ENCODE peak calls at places on chromosomes 5 and 9, in four cellular contexts. N is WTC11, X is K562, H is HepG2. L is an unnamed sample.

GRCh38 chr9:135501261-135502167 is 1.0 kb downstream of the MRPS2 start:
- DNase-seq in X (peak), N (no peak), H (no peak), L (no peak)

GRCh38 chr5:1754531-1755220 is 45.0 kb downstream of the MRPL36 start:
- DNase-seq in N (no peak), X (no peak), H (no peak), L (no peak)

GRCh38 chr9:78103971-78104433 is 72.4 kb upstream of the GNAQ start:
- DNase-seq in X (no peak), N (no peak), H (no peak), L (no peak)

GRCh38 chr5:149406203-149406978 is 27.3 kb upstream of the IL17B start:
- DNase-seq in H (no peak), X (peak), N (peak), L (no peak)

GRCh38 chr5:36304095-36304494 is 2.4 kb upstream of the RANBP3L start:
- DNase-seq in X (no peak), H (no peak), N (no peak), L (no peak)

GRCh38 chr9:18936094-18936871 is 96.7 kb downstream of the SAXO1 start:
- DNase-seq in N (no peak), H (no peak), X (no peak), L (no peak)

GRCh38 chr9:81031422-81032029 is 657.8 kb downstream of the TLE1 start:
- DNase-seq in X (no peak), N (no peak), H (no peak), L (no peak)

GRCh38 chr5:113510836-113511451 is 2.5 kb upstream of the YTHDC2 start:
- DNase-seq in H (peak), X (no peak), N (no peak), L (no peak)

GRCh38 chr9:117156150-117156688 is 258.6 kb downstream of the ASTN2 start:
- DNase-seq in X (no peak), H (no peak), N (no peak), L (no peak)

GRCh38 chr5:6820851-6821479 is 107.7 kb downstream of the TENT4A start:
- DNase-seq in H (peak), N (peak), X (peak), L (peak)

GRCh38 chr5:6868170-6868569 is 154.9 kb downstream of the TENT4A start:
- DNase-seq in N (no peak), X (no peak), H (no peak), L (no peak)

GRCh38 chr5:180072556-180072955 is 997 bp upstream of the RNF130 start:
- DNase-seq in X (no peak), H (no peak), N (no peak), L (no peak)

GRCh38 chr9:135559606-135560005 is 1.9 kb upstream of the PAEP start:
- DNase-seq in N (no peak), X (no peak), H (no peak), L (no peak)

GRCh38 chr5:64958757-64959391 is 190.1 kb downstream of the CWC27 start:
- DNase-seq in X (peak), H (peak), N (no peak), L (no peak)

GRCh38 chr9:88180084-88180765 is 42.0 kb upstream of the SPATA31C2 start:
- DNase-seq in N (no peak), H (no peak), X (no peak), L (no peak)

GRCh38 chr5:14724633-14725032 is 60.1 kb downstream of the OTULIN start:
- DNase-seq in X (no peak), N (no peak), H (no peak), L (no peak)

GRCh38 chr5:29899583-29899982 is 1293.9 kb upstream of the CDH6 start:
- DNase-seq in H (peak), N (no peak), X (no peak), L (no peak)

GRCh38 chr5:108382784-108383358 is 973 bp upstream of the FBXL17 start:
- DNase-seq in X (peak), H (no peak), N (no peak), L (peak)

GRCh38 chr9:30597609-30598008 is 1786.8 kb upstream of the ACO1 start:
- DNase-seq in H (no peak), N (no peak), X (no peak), L (no peak)

GRCh38 chr5:93580387-93581100 is 475 bp downstream of the NR2F1-AS1 start:
- DNase-seq in H (no peak), X (no peak), N (no peak), L (no peak)

GRCh38 chr9:120985759-120986353 is 59.3 kb upstream of the TRAF1 start:
- DNase-seq in N (no peak), H (peak), X (peak), L (peak)

GRCh38 chr9:109520475-109521132 is 22.5 kb upstream of the PTPN3 start:
- DNase-seq in N (peak), X (peak), H (peak), L (peak)

GRCh38 chr5:159156839-159157238 is 52.5 kb downstream of the RNF145 start:
- DNase-seq in H (peak), X (peak), N (no peak), L (peak)

GRCh38 chr9:121699271-121700164 is 48.1 kb downstream of the DAB2IP start:
- DNase-seq in H (no peak), N (peak), X (no peak), L (no peak)

GRCh38 chr9:15999422-16000339 is 446.8 kb downstream of the CCDC171 start:
- DNase-seq in N (no peak), H (no peak), X (no peak), L (no peak)

GRCh38 chr5:135625961-135626360 is 47.2 kb upstream of the CXCL14 start:
- DNase-seq in H (no peak), X (no peak), N (no peak), L (no peak)

GRCh38 chr9:21761309-21761901 is 41.0 kb upstream of the MTAP start:
- DNase-seq in H (no peak), X (no peak), N (no peak), L (no peak)

GRCh38 chr9:23824241-23825142 is 1.5 kb downstream of the ELAVL2 start:
- DNase-seq in N (peak), X (no peak), H (no peak), L (no peak)

GRCh38 chr9:89234636-89235035 is 56.0 kb upstream of the SHC3 start:
- DNase-seq in H (no peak), X (no peak), N (peak), L (peak)

GRCh38 chr5:157343842-157344790 is 78.2 kb downstream of the CYFIP2 start:
- DNase-seq in H (no peak), N (no peak), X (no peak), L (no peak)

GRCh38 chr9:70478963-70479641 is 64.6 kb upstream of the KLF9 start:
- DNase-seq in H (no peak), N (no peak), X (no peak), L (no peak)

GRCh38 chr5:109701779-109702178 is 12.1 kb downstream of the MAN2A1 start:
- DNase-seq in X (peak), H (no peak), N (no peak), L (no peak)
- TF ChIP-seq ELF4 in X (no peak), H (no peak), N (no peak), L (no peak)

DNA sequence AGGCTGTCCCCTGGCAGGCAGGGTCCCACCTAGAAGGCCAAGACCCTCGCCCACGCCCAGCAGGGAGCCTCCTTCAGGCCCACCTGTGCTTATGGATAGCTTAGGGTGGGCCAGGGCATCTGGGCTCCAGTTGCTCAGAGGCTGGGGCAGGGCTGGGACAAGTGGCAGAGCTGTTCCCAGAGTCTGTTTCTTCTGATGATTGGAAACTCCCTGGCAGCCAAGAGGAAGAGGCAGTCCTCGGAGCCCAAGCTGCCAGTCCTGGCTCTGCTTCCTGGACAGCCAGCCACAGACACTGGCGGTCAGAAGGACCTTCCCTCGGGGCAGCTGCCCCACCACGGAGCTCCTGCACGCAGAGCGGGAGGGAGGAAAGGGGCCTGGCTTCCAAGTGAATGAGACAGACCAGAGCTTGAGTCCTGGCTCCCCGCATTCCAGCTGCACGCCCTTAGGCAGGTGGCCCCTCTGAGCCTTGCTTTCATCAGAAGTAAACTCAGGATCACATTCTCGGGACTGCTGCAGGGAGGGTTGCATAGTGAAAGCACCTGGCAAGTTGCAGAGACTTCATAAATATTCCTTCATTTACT is 38.0 kb upstream of the GABRP start:
- DNase-seq in N (peak), X (no peak), H (no peak), L (no peak)
- TF ChIP-seq ELF4 in N (no peak), X (no peak), H (no peak), L (no peak)

GRCh38 chr5:172410839-172411238 is 43.5 kb downstream of the SH3PXD2B start:
- DNase-seq in N (no peak), H (no peak), X (no peak), L (no peak)
- TF ChIP-seq ELF4 in N (no peak), H (no peak), X (no peak), L (no peak)

DNA sequence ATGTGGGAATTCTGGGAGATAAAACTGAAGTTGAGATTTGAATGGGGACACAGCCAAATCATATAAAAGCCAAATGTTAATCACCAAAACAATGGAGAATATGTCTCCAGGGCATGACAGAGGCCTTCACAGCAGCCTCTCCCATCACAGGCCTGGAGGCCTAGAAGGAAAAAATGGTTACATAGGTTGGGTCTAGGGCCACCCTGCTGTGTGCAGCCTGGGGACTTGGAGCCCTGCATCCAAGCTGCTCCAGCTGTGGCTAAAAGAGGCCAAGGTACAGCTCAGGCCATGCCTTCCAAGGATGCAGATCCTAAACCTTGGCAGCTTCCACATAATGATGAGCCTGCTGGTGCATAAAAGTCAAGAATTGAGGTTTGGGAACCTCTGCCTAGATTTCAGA is 85.1 kb downstream of the JAKMIP2 start:
- DNase-seq in X (no peak), H (no peak), N (no peak), L (no peak)
- TF ChIP-seq ELF4 in X (no peak), H (no peak), N (no peak), L (no peak)

DNA sequence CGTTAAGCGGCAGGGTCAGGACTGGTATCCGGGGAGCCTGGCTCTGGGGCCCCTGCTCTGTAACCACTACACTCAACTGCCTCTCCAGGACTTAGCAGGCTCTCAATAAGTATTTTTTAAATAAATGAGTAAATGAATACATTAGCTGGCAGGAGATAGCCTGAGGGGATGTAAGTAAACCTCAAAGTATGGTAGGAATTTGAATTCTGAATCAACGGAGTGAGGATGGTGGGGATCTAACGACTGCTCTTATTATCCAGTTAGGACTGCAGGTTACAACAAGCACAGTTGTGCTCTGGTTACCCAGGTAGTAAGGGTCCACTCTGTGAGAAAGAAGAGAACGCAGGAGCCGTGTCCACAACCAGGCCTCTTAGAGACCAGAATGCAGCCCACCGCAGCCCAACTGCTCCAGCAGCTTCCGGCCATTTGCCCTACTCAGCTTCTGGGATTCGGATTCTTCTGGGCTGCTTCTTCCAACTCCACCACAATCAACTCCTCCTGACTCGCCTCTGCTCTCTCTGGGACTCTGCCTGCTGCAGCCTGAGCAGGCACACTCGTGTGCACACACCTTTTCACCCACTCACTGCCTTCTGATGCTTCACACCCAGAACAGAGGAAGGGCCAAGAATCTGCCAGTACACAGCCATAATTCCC is 52.6 kb downstream of the MED27 start:
- DNase-seq in X (no peak), N (no peak), H (no peak), L (no peak)
- TF ChIP-seq ELF4 in X (no peak), N (no peak), H (no peak), L (no peak)

DNA sequence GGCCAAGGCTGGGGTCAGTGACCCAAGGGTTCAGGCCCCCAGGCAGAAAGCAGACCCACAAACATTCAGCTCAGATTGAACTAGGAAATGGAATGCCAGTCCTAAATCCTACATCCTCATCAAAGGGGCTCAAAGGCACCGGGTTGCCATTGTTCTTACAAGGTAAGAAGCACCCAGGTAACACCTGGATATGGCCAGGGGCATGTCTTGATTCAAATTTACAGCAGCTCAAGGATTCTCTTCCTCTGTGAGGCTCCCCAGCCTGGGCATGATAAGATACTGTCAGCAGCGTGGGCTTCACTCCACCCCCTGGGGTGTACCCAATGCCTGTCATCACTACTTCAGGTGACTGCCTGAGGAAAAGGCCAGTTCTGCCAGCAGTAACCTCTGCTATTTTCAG is 92.1 kb upstream of the FSTL4 start:
- DNase-seq in N (no peak), X (no peak), H (no peak), L (no peak)
- TF ChIP-seq ELF4 in N (no peak), X (no peak), H (no peak), L (no peak)

GRCh38 chr9:29044959-29045358 is 1471.7 kb upstream of the C9orf72 start:
- DNase-seq in X (no peak), N (no peak), H (peak), L (no peak)
- TF ChIP-seq ELF4 in X (no peak), N (no peak), H (no peak), L (no peak)

GRCh38 chr5:128965011-128965637 is at the start of gene SLC27A6:
- DNase-seq in X (peak), H (no peak), N (peak), L (peak)
- TF ChIP-seq ELF4 in X (no peak), H (no peak), N (no peak), L (no peak)